ENCODE peak calls at places on chromosomes 16 and 17, in eight cellular contexts. S is DND-41, A is prostate gland, X is IMR-90, Y is sigmoid colon, F is mucosa of descending colon, N is tibial nerve, U is neural progenitor cell. Q is an unnamed sample.

GRCh38 chr16:57591086-57591869 is 37.2 kb upstream of the ADGRG1 start:
- DNase-seq in S (peak; percentile 75), N (peak; percentile 63), U (peak; percentile 85), A (peak; percentile 59), X (peak; percentile 82), F (peak; percentile 81), Y (peak; percentile 75), Q (peak; percentile 49)

GRCh38 chr17:72349508-72350472 is 229.0 kb downstream of the SOX9 start:
- DNase-seq in F (no peak), S (no peak), A (peak; percentile 84), Y (no peak), U (no peak), N (no peak), X (no peak), Q (no peak)

GRCh38 chr17:81821603-81822311 is 11.3 kb downstream of the MCRIP1 start:
- DNase-seq in A (peak; percentile 92), X (peak; percentile 29), S (peak; percentile 87), N (peak; percentile 41), Y (peak; percentile 93), U (no peak), F (peak; percentile 98), Q (peak; percentile 82)

GRCh38 chr16:51648521-51648920 is 497.5 kb upstream of the SALL1 start:
- DNase-seq in N (no peak), F (no peak), S (no peak), Y (no peak), X (no peak), A (no peak), U (no peak), Q (no peak)

GRCh38 chr16:79816081-79816497 is 215.6 kb upstream of the MAF start:
- DNase-seq in Y (no peak), F (no peak), U (no peak), X (no peak), N (no peak), S (no peak), A (no peak), Q (no peak)

GRCh38 chr17:48547839-48548686 is 3.2 kb upstream of the HOXB2 start:
- DNase-seq in X (peak; percentile 88), F (no peak), U (peak; percentile 56), S (no peak), N (no peak), Y (peak; percentile 81), A (no peak), Q (no peak)

GRCh38 chr16:4850211-4850610 is 2.9 kb downstream of the UBN1 start:
- DNase-seq in F (no peak), S (no peak), N (no peak), U (no peak), X (peak; percentile 6), A (no peak), Y (no peak), Q (no peak)

GRCh38 chr17:81566461-81567126 is 14.4 kb upstream of the FAAP100 start:
- DNase-seq in A (peak; percentile 81), N (peak; percentile 70), X (peak; percentile 93), U (no peak), S (no peak), F (peak; percentile 74), Y (peak; percentile 90), Q (peak; percentile 72)

DNA sequence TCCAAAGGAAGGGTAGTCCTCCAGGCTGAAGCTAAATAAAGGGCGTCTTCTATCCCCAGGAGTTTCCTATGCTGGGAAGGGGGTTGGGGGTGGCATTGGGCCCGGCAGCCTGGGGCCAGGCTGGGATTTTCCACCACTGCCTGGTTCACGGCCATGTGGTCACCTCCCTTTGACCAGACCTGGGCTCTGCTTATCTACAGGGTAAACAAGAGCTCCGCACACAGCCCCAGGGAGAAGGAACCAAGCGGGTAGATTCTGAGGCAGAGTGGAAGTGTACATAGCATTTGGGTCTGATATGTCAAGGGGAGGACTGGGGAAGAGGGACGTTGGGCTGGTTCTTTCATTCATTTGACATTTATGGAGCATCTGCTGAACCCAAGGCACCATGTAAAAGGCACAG is 27.2 kb upstream of the TMEM220 start:
- DNase-seq in U (no peak), S (no peak), X (no peak), N (no peak), A (no peak), Y (no peak), F (no peak), Q (no peak)
- H3K4me1 ChIP-seq in U (peaks cover 29% of the 10 kb centered on the region), S (no peaks in the 10 kb centered on the region), X (no peaks in the 10 kb centered on the region), N (no peaks in the 10 kb centered on the region), A (no peaks in the 10 kb centered on the region), Y (no peaks in the 10 kb centered on the region), F (no peaks in the 10 kb centered on the region), Q (no peaks in the 10 kb centered on the region)

GRCh38 chr17:13792314-13792713 is 190.6 kb upstream of the HS3ST3A1 start:
- DNase-seq in N (no peak), F (no peak), S (no peak), X (peak; percentile 34), A (no peak), Y (no peak), U (no peak), Q (no peak)
- H3K4me1 ChIP-seq in N (no peaks in the 10 kb centered on the region), F (no peaks in the 10 kb centered on the region), S (no peaks in the 10 kb centered on the region), X (no peaks in the 10 kb centered on the region), A (no peaks in the 10 kb centered on the region), Y (no peaks in the 10 kb centered on the region), U (no peaks in the 10 kb centered on the region), Q (peaks cover 1% of the 10 kb centered on the region)

GRCh38 chr16:75379339-75379738 is 54.0 kb downstream of the CFDP1 start:
- DNase-seq in A (no peak), X (no peak), S (no peak), N (no peak), F (no peak), Y (no peak), U (no peak), Q (no peak)
- H3K4me1 ChIP-seq in A (no peaks in the 10 kb centered on the region), X (peaks cover 25% of the 10 kb centered on the region), S (peaks cover 41% of the 10 kb centered on the region), N (peaks cover 11% of the 10 kb centered on the region), F (peaks cover 7% of the 10 kb centered on the region), Y (no peaks in the 10 kb centered on the region), U (peaks cover 12% of the 10 kb centered on the region), Q (peaks cover 5% of the 10 kb centered on the region)

GRCh38 chr17:68291836-68292688 is 767 bp downstream of the ARSG start:
- DNase-seq in F (peak; percentile 83), N (peak; percentile 62), U (peak; percentile 87), Y (peak; percentile 77), A (peak; percentile 39), X (peak; percentile 68), S (peak; percentile 95), Q (peak; percentile 73)
- H3K4me1 ChIP-seq in F (peaks cover 19% of the 10 kb centered on the region), N (peaks cover 15% of the 10 kb centered on the region), U (peaks cover 45% of the 10 kb centered on the region), Y (peaks cover 21% of the 10 kb centered on the region), A (peaks cover 12% of the 10 kb centered on the region), X (peaks cover 5% of the 10 kb centered on the region), S (peaks cover 70% of the 10 kb centered on the region), Q (peaks cover 5% of the 10 kb centered on the region)

DNA sequence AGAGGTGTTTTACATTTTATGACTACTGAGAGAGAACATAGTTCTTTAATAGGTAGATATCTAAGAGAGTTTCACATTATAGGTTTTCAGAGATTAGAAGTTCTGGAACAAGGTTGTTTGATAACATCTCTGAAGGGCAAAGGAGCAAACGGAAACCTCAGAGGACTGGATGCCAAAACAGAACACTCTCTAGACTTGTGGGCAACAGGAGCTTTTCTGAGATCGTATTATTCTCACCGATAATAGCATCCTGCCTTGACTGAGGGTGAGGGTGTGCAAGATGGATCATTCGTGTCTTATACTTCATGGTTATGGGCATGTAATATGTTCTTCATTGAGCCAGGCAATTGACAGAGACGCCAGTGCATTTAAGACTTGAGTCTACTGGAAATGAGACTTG is 234.8 kb downstream of the IRX3 start:
- DNase-seq in N (no peak), X (no peak), S (peak; percentile 73), A (no peak), Y (no peak), U (no peak), F (no peak), Q (no peak)
- H3K4me1 ChIP-seq in N (no peaks in the 10 kb centered on the region), X (no peaks in the 10 kb centered on the region), S (peaks cover 88% of the 10 kb centered on the region), A (no peaks in the 10 kb centered on the region), Y (no peaks in the 10 kb centered on the region), U (peaks cover 53% of the 10 kb centered on the region), F (no peaks in the 10 kb centered on the region), Q (peaks cover 1% of the 10 kb centered on the region)